ENCODE peak calls at places on chromosome 16, in five cellular contexts. F, J, I, A and Y are unnamed samples.

GRCh38 chr16:88503374-88503770 is 50.3 kb downstream of the ZFPM1 start:
- DNase-seq in F (no peak), J (peak), I (no peak), A (no peak), Y (no peak)

GRCh38 chr16:66934138-66934838 is at the start of gene CIAO2B:
- DNase-seq in F (peak), J (peak), I (peak), A (peak), Y (no peak)

GRCh38 chr16:86296263-86296662 is 214.1 kb upstream of the FOXF1 start:
- DNase-seq in F (no peak), J (no peak), I (no peak), A (no peak), Y (no peak)

GRCh38 chr16:49463529-49463928 is 89.9 kb downstream of the C16orf78 start:
- DNase-seq in F (no peak), J (no peak), I (no peak), A (no peak), Y (no peak)

GRCh38 chr16:28001184-28001583 is 62.3 kb downstream of the GSG1L start:
- DNase-seq in F (no peak), J (no peak), I (no peak), A (no peak), Y (no peak)

GRCh38 chr16:4461250-4462085 is 13.0 kb downstream of the NMRAL1 start:
- DNase-seq in F (no peak), J (no peak), I (no peak), A (no peak), Y (no peak)

GRCh38 chr16:495127-495748 is 32.3 kb upstream of the CAPN15 start:
- DNase-seq in F (no peak), J (peak), I (peak), A (no peak), Y (no peak)

GRCh38 chr16:60299345-60299744 is 1565.2 kb upstream of the GOT2 start:
- DNase-seq in F (no peak), J (no peak), I (no peak), A (no peak), Y (no peak)

GRCh38 chr16:50428116-50428515 is 59.3 kb upstream of the BRD7 start:
- DNase-seq in F (no peak), J (no peak), I (no peak), A (no peak), Y (no peak)

GRCh38 chr16:28289106-28289505 is 3.2 kb upstream of the SBK1 start:
- DNase-seq in F (no peak), J (no peak), I (no peak), A (no peak), Y (no peak)

GRCh38 chr16:50467943-50468748 is 80.0 kb upstream of the NKD1 start:
- DNase-seq in F (peak), J (peak), I (no peak), A (no peak), Y (no peak)

GRCh38 chr16:74991593-74992403 is 6.9 kb upstream of the WDR59 start:
- DNase-seq in F (no peak), J (no peak), I (no peak), A (no peak), Y (no peak)

GRCh38 chr16:54174201-54174600 is 112.4 kb downstream of the IRX3 start:
- DNase-seq in F (no peak), J (no peak), I (no peak), A (no peak), Y (no peak)

GRCh38 chr16:12639044-12639443 is 164.6 kb downstream of the CPPED1 start:
- DNase-seq in F (no peak), J (peak), I (no peak), A (no peak), Y (no peak)

GRCh38 chr16:4032768-4033167 is 83.5 kb downstream of the ADCY9 start:
- DNase-seq in F (no peak), J (no peak), I (no peak), A (no peak), Y (no peak)

GRCh38 chr16:3212567-3212966 is 22.4 kb downstream of the ZNF200 start:
- DNase-seq in F (no peak), J (no peak), I (no peak), A (no peak), Y (no peak)

GRCh38 chr16:25027781-25028180 is 12.6 kb upstream of the ARHGAP17 start:
- DNase-seq in F (no peak), J (no peak), I (no peak), A (no peak), Y (no peak)

GRCh38 chr16:14616280-14616679 is 13.8 kb downstream of the PARN start:
- DNase-seq in F (no peak), J (no peak), I (no peak), A (no peak), Y (no peak)

GRCh38 chr16:79598341-79599181 is 2.0 kb downstream of the MAF start:
- DNase-seq in F (peak), J (peak), I (no peak), A (peak), Y (no peak)

GRCh38 chr16:51267676-51268075 is 116.6 kb upstream of the SALL1 start:
- DNase-seq in F (no peak), J (no peak), I (no peak), A (no peak), Y (peak)

GRCh38 chr16:4944333-4945281 is 7.7 kb upstream of the PPL start:
- DNase-seq in F (peak), J (peak), I (peak), A (peak), Y (peak)

GRCh38 chr16:52863000-52863399 is 189.7 kb downstream of the CHD9NB start:
- DNase-seq in F (no peak), J (no peak), I (no peak), A (no peak), Y (no peak)

DNA sequence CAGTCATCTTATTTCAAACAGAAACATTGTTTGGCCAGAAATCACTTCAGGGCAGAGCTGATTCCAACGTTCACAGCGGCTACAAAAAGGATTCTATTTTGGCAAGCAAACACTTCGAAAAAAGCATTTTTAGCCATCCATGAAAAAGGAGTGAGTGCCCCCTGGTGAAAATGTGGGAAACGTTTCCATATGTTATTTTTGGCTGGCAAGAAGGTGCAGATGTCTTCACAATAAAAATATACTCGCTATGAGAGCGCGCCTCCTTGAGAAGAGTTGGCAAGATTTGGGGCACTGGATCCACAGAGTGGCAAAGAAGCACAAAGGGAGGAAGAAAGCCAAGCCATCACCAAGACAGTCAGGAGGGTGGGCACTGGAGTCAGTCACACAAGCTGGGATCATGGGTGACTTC is 191.1 kb downstream of the CHD9NB start:
- DNase-seq in F (no peak), J (peak), I (no peak), A (no peak), Y (no peak)
- TF ChIP-seq CTCF in F (peak), J (peak), I (no peak), A (no peak), Y (peak)

GRCh38 chr16:56672761-56673536 is 3.3 kb downstream of the MT1H start:
- DNase-seq in F (no peak), J (no peak), I (no peak), A (no peak), Y (no peak)

GRCh38 chr16:56671706-56672105 is 2.1 kb downstream of the MT1H start:
- DNase-seq in F (no peak), J (no peak), I (no peak), A (no peak), Y (no peak)

GRCh38 chr16:56669005-56669839 is at the start of gene MT1H:
- DNase-seq in F (no peak), J (no peak), I (no peak), A (no peak), Y (no peak)

GRCh38 chr16:56669840-56670639 is 426 bp downstream of the MT1H start:
- DNase-seq in F (no peak), J (no peak), I (no peak), A (no peak), Y (no peak)

DNA sequence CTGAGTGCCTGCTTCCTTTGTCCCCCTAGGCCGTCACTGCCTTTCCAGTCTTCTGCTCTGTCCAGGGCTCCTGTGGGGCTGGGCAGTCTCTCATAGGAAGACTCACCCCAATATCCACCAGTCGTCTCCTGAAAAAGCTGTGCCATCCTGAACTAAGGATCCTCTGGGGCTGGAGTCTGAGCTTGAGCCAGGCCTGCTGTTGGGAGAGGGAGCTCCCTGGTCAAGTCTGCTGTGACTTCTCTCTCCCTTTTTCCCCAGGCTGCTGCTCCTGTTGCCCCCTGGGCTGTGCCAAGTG is 973 bp downstream of the MT1H start:
- DNase-seq in F (no peak), J (no peak), I (no peak), A (no peak), Y (no peak)
- H3K4me3 ChIP-seq in F (no peak), J (no peak), I (no peak), A (no peak), Y (no peak)

GRCh38 chr16:30535106-30535776 is 583 bp upstream of the ZNF747 start:
- DNase-seq in F (no peak), J (peak), I (no peak), A (no peak), Y (no peak)

GRCh38 chr16:30533146-30533522 is 1.5 kb downstream of the ZNF747 start:
- DNase-seq in F (no peak), J (no peak), I (no peak), A (no peak), Y (no peak)

GRCh38 chr16:30534368-30535105 is at the start of gene ZNF747:
- DNase-seq in F (peak), J (peak), I (no peak), A (peak), Y (no peak)

GRCh38 chr16:30533748-30534367 is 800 bp downstream of the ZNF747 start:
- DNase-seq in F (no peak), J (no peak), I (no peak), A (no peak), Y (no peak)

GRCh38 chr16:30535777-30536190 is 1.1 kb upstream of the ZNF747 start:
- DNase-seq in F (peak), J (peak), I (no peak), A (peak), Y (no peak)
- TF ChIP-seq CTCF in F (peak), J (peak), I (peak), A (peak), Y (peak)

GRCh38 chr16:68015681-68016080 is at the start of gene DPEP2NB:
- DNase-seq in F (no peak), J (no peak), I (no peak), A (no peak), Y (no peak)

GRCh38 chr16:68019167-68019680 is 3.5 kb upstream of the DPEP2NB start:
- DNase-seq in F (no peak), J (no peak), I (no peak), A (no peak), Y (no peak)

GRCh38 chr16:68022278-68022727 is 729 bp downstream of the DDX28 start:
- DNase-seq in F (peak), J (no peak), I (no peak), A (no peak), Y (no peak)

GRCh38 chr16:68022728-68023537 is at the start of the genes DDX28 and DUS2:
- DNase-seq in F (peak), J (peak), I (peak), A (peak), Y (peak)

GRCh38 chr16:68021490-68021889 is 1.5 kb downstream of the DDX28 start:
- DNase-seq in F (no peak), J (no peak), I (no peak), A (no peak), Y (no peak)
- H3K4me3 ChIP-seq in F (peak), J (no peak), I (peak), A (peak), Y (no peak)

GRCh38 chr16:7321661-7322060 is 11.0 kb upstream of the RBFOX1 start:
- DNase-seq in F (no peak), J (no peak), I (no peak), A (no peak), Y (no peak)
- TF ChIP-seq CTCF in F (no peak), J (no peak), I (no peak), A (no peak), Y (no peak)